ENCODE peak calls at places on chromosome 13, in five cellular contexts. X is suprapubic skin, Q is uterus, C is ovary, O is A549. K is an unnamed sample.

GRCh38 chr13:93466502-93467036 is 240.0 kb downstream of the GPC6 start:
- DNase-seq in X (no peak), Q (no peak), C (no peak), O (no peak), K (no peak)

GRCh38 chr13:38395505-38395803 is 45.8 kb downstream of the UFM1 start:
- DNase-seq in X (no peak), Q (no peak), C (no peak), O (no peak), K (no peak)

GRCh38 chr13:34401741-34402140 is 540.3 kb upstream of the NBEA start:
- DNase-seq in X (no peak), Q (no peak), C (no peak), O (no peak), K (no peak)

GRCh38 chr13:34347784-34348573 is 530.0 kb downstream of the RFC3 start:
- DNase-seq in X (no peak), Q (no peak), C (no peak), O (no peak), K (no peak)

GRCh38 chr13:59746291-59746962 is 417.3 kb downstream of the DIAPH3 start:
- DNase-seq in X (no peak), Q (no peak), C (no peak), O (no peak), K (peak; percentile 3)

GRCh38 chr13:85995788-85996418 is 196.7 kb upstream of the SLITRK6 start:
- DNase-seq in X (no peak), Q (no peak), C (no peak), O (no peak), K (no peak)

GRCh38 chr13:35621989-35622388 is 145.5 kb upstream of the MAB21L1 start:
- DNase-seq in X (no peak), Q (no peak), C (no peak), O (peak; percentile 1), K (no peak)

GRCh38 chr13:75250526-75251183 is 231.3 kb downstream of the TBC1D4 start:
- DNase-seq in X (no peak), Q (no peak), C (no peak), O (no peak), K (peak; percentile 19)

GRCh38 chr13:99307648-99308339 is 595 bp upstream of the GPR183 start:
- DNase-seq in X (no peak), Q (no peak), C (no peak), O (peak; percentile 10), K (peak; percentile 71)

GRCh38 chr13:104571161-104571889 is 1505.1 kb upstream of the SLC10A2 start:
- DNase-seq in X (peak; percentile 80), Q (peak; percentile 39), C (peak; percentile 16), O (peak; percentile 42), K (peak; percentile 47)

GRCh38 chr13:103883152-103883551 is 816.9 kb upstream of the SLC10A2 start:
- DNase-seq in X (peak; percentile 91), Q (peak; percentile 23), C (no peak), O (peak; percentile 79), K (peak; percentile 65)

GRCh38 chr13:102707465-102707864 is 12.6 kb upstream of the METTL21C start:
- DNase-seq in X (no peak), Q (no peak), C (no peak), O (peak; percentile 32), K (peak; percentile 43)

GRCh38 chr13:108755084-108755483 is 125.7 kb downstream of the MYO16 start:
- DNase-seq in X (no peak), Q (no peak), C (no peak), O (no peak), K (no peak)

GRCh38 chr13:52850396-52851152 is 2.1 kb upstream of the PCDH8 start:
- DNase-seq in X (no peak), Q (peak; percentile 56), C (peak; percentile 52), O (peak; percentile 46), K (peak; percentile 31)

GRCh38 chr13:100195568-100195967 is 106.7 kb downstream of the PCCA start:
- DNase-seq in X (no peak), Q (no peak), C (no peak), O (no peak), K (no peak)

GRCh38 chr13:45295536-45295935 is 45.4 kb downstream of the TPT1 start:
- DNase-seq in X (no peak), Q (no peak), C (peak; percentile 26), O (no peak), K (no peak)

GRCh38 chr13:95745752-95746151 is 68.8 kb downstream of the DNAJC3 start:
- DNase-seq in X (no peak), Q (no peak), C (no peak), O (no peak), K (no peak)

GRCh38 chr13:53460776-53461175 is 432.2 kb downstream of the OLFM4 start:
- DNase-seq in X (no peak), Q (no peak), C (no peak), O (no peak), K (no peak)

GRCh38 chr13:109224033-109224432 is 562.4 kb downstream of the IRS2 start:
- DNase-seq in X (no peak), Q (no peak), C (no peak), O (no peak), K (no peak)

GRCh38 chr13:76663941-76664340 is 222.3 kb downstream of the KCTD12 start:
- DNase-seq in X (no peak), Q (no peak), C (no peak), O (no peak), K (no peak)

GRCh38 chr13:23871616-23872220 is 17.5 kb downstream of the MIPEP start:
- DNase-seq in X (no peak), Q (no peak), C (no peak), O (peak; percentile 23), K (peak; percentile 1)

GRCh38 chr13:106139407-106139806 is 396.1 kb downstream of the EFNB2 start:
- DNase-seq in X (no peak), Q (no peak), C (no peak), O (no peak), K (no peak)

GRCh38 chr13:49926019-49926418 is 10.1 kb downstream of the SPRYD7 start:
- DNase-seq in X (no peak), Q (no peak), C (no peak), O (no peak), K (no peak)

GRCh38 chr13:99542788-99543406 is 41.6 kb downstream of the TM9SF2 start:
- DNase-seq in X (no peak), Q (no peak), C (no peak), O (no peak), K (no peak)

GRCh38 chr13:66534561-66534960 is 695.6 kb downstream of the PCDH9 start:
- DNase-seq in X (no peak), Q (no peak), C (no peak), O (no peak), K (no peak)

GRCh38 chr13:75685239-75685697 is 49.1 kb downstream of the LMO7 start:
- DNase-seq in X (no peak), Q (no peak), C (no peak), O (peak; percentile 52), K (no peak)

GRCh38 chr13:111404746-111405145 is 84.3 kb downstream of the TEX29 start:
- DNase-seq in X (no peak), Q (no peak), C (no peak), O (no peak), K (no peak)

GRCh38 chr13:94661396-94661795 is 50.9 kb downstream of the SOX21 start:
- DNase-seq in X (no peak), Q (no peak), C (no peak), O (no peak), K (no peak)

DNA sequence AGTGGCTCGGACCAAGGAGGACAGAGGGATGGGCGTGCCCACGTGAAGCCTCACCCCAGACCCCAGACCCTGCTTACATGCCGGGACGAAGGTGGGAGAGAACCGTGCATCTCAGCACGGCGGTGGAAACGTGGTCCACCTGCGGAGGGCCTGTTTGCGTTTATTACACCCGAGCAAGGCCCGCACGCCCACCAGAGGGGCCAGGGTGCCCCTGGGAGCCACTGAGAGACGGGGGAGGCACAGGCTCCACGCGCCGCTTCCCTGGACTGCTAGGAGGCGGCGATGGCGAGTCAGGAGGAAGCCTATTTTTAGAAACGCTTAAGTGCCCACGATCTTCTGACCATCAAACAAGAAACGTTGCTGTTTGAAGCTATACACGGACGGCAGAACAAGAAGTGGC is 80.7 kb downstream of the ATP11A start:
- DNase-seq in X (no peak), Q (no peak), C (no peak), O (no peak), K (no peak)
- TF ChIP-seq POLR2A in X (no peak), Q (no peak), C (no peak), O (no peak), K (no peak)

GRCh38 chr13:28718186-28718537 is 608 bp downstream of the SLC46A3 start:
- DNase-seq in X (no peak), Q (no peak), C (no peak), O (no peak), K (no peak)

GRCh38 chr13:28714651-28715050 is 4.1 kb downstream of the SLC46A3 start:
- DNase-seq in X (no peak), Q (no peak), C (no peak), O (no peak), K (no peak)

GRCh38 chr13:28717170-28717569 is 1.6 kb downstream of the SLC46A3 start:
- DNase-seq in X (no peak), Q (no peak), C (no peak), O (no peak), K (no peak)

GRCh38 chr13:28718538-28719226 is at the start of gene SLC46A3:
- DNase-seq in X (peak; percentile 99), Q (peak; percentile 99), C (peak; percentile 98), O (peak; percentile 95), K (peak; percentile 89)

DNA sequence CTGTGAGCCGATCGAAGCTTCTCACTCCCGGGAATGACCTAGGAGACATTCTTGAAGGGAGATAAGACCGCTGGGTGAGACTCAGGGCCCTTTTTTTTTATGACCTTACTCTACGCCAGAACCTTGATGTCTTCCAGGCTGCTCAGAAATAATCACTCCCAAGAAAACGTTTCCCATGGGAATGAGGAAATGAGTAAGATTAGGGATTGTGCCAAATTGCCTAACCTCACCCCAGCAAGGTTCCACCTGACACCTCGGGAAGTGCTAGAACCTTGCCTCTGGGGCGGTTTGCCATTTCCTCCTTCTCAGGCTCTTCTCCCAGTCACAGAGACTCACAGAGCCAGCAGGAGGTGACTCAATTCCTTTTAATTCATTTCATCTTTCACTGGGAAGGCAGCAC is 2.3 kb downstream of the SLC46A3 start:
- DNase-seq in X (no peak), Q (peak; percentile 56), C (peak; percentile 26), O (peak; percentile 49), K (peak; percentile 12)
- TF ChIP-seq POLR2A in X (no peak), Q (no peak), C (no peak), O (no peak), K (no peak)

GRCh38 chr13:25286969-25287961 is at the start of gene MTMR6:
- DNase-seq in X (peak; percentile 96), Q (peak; percentile 93), C (peak; percentile 84), O (peak; percentile 78), K (peak; percentile 63)
- TF ChIP-seq POLR2A in X (peak; percentile 42), Q (no peak), C (peak; percentile 44), O (peak; percentile 40), K (peak; percentile 55)

DNA sequence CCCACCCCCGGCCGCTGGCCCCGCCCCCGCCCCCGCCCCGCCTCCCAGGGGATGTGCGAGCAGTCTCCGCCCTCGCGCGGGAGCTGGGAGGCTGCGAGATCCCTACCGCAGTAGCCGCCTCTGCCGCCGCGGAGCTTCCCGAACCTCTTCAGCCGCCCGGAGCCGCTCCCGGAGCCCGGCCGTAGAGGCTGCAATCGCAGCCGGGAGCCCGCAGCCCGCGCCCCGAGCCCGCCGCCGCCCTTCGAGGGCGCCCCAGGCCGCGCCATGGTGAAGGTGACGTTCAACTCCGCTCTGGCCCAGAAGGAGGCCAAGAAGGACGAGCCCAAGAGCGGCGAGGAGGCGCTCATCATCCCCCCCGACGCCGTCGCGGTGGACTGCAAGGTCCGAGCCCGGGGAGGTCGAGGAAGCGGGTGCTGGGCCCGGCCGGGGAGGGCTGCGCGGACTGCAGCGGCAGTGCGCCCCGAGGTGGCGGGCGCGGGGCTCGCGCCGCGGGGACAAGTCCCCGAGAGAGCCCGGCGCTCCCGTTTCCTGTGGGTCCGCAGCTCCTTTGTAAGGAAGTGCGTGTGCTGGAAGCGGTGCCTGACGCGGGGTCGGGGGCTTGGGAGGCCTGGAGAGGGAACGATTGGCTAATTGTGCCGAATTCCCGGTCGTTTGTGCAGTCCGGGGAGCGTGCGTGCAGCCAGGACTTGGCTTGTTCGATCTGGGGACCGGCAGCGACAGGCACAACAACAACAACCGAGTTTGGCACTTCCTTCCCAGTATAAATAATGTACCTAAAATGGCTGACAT is at the start of gene ITM2B:
- DNase-seq in X (peak; percentile 81), Q (no peak), C (peak; percentile 80), O (peak; percentile 64), K (peak; percentile 64)
- TF ChIP-seq POLR2A in X (peak; percentile 88), Q (peak; percentile 74), C (peak; percentile 76), O (peak; percentile 23), K (peak; percentile 75)

K was measured in H54.